ENCODE peak calls at places on chromosomes 1 and 21, in seven cellular contexts. M is posterior cingulate gyrus, W is neural crest cell, Q is HTR-8/SVneo, P is tibial nerve, D is GM20000, S is H7. F is an unnamed sample.

GRCh38 chr1:2406451-2407041 is 5.8 kb downstream of the PEX10 start:
- DNase-seq in M (no peak), W (no peak), Q (no peak), P (no peak), D (no peak), S (no peak), F (no peak)

GRCh38 chr1:67404212-67404620 is 26.0 kb downstream of the SERBP1 start:
- DNase-seq in M (no peak), W (no peak), Q (no peak), P (no peak), D (no peak), S (no peak), F (no peak)

GRCh38 chr1:245046310-245046709 is 108.5 kb upstream of the KIF26B start:
- DNase-seq in M (no peak), W (no peak), Q (no peak), P (no peak), D (no peak), S (no peak), F (no peak)

GRCh38 chr1:15196807-15197530 is 43.4 kb downstream of the TMEM51 start:
- DNase-seq in M (no peak), W (no peak), Q (no peak), P (no peak), D (no peak), S (peak), F (peak)

GRCh38 chr1:207830788-207831187 is 78.9 kb downstream of the CD46 start:
- DNase-seq in M (peak), W (no peak), Q (no peak), P (no peak), D (no peak), S (no peak), F (no peak)

GRCh38 chr1:116453481-116453880 is 80.4 kb downstream of the ATP1A1 start:
- DNase-seq in M (no peak), W (no peak), Q (no peak), P (no peak), D (no peak), S (no peak), F (no peak)

GRCh38 chr1:6770727-6771567 is 14.3 kb upstream of the CAMTA1 start:
- DNase-seq in M (no peak), W (no peak), Q (peak), P (no peak), D (no peak), S (peak), F (peak)

GRCh38 chr1:44019398-44020044 is 11.7 kb downstream of the SLC6A9 start:
- DNase-seq in M (peak), W (no peak), Q (no peak), P (no peak), D (no peak), S (no peak), F (no peak)

GRCh38 chr1:181251713-181252075 is 163.2 kb downstream of the IER5 start:
- DNase-seq in M (no peak), W (no peak), Q (no peak), P (no peak), D (no peak), S (peak), F (peak)

GRCh38 chr21:16775056-16775455 is 737.8 kb upstream of the CXADR start:
- DNase-seq in M (peak), W (no peak), Q (no peak), P (no peak), D (no peak), S (no peak), F (peak)

GRCh38 chr1:7248828-7249227 is 463.6 kb downstream of the CAMTA1 start:
- DNase-seq in M (no peak), W (no peak), Q (no peak), P (no peak), D (no peak), S (no peak), F (no peak)

GRCh38 chr1:208121965-208122364 is 122.2 kb downstream of the PLXNA2 start:
- DNase-seq in M (no peak), W (no peak), Q (no peak), P (no peak), D (no peak), S (no peak), F (no peak)